ENCODE peak calls at places on chromosomes 3 and 15, in six cellular contexts. C is anterior cingulate cortex; P is fibroblast of pulmonary artery; Y is right lobe of liver; X is heart left ventricle; S is activated T-helper 1 cell treated with anti-CD3 and anti-CD28 coated beads, Interleukin-12 subunit alpha, Interleukin-12 subunit beta, Interleukin-2, Interleukin-4 antibody, amounts not matched to agents 30 ng/mL and 10 ng/mL and 1 ng/mL, durations not matched to agents 14 hours and 24 hours and 36 hours. B is an unnamed sample.

GRCh38 chr3:171354706-171355582 is 105.3 kb downstream of the TNIK start:
- DNase-seq in C (no peak), P (no peak), Y (no peak), X (no peak), S (no peak), B (no peak)

GRCh38 chr3:107429330-107430181 is 52.3 kb downstream of the CCDC54 start:
- DNase-seq in C (peak), P (peak), Y (peak), X (peak), S (peak), B (peak)

GRCh38 chr3:64078966-64079365 is 55.7 kb upstream of the PSMD6 start:
- DNase-seq in C (no peak), P (no peak), Y (no peak), X (no peak), S (no peak), B (no peak)

GRCh38 chr3:53862241-53862640 is 15.9 kb downstream of the IL17RB start:
- DNase-seq in C (no peak), P (no peak), Y (no peak), X (no peak), S (no peak), B (no peak)

GRCh38 chr3:59968510-59968909 is 918.7 kb upstream of the CFAP20DC start:
- DNase-seq in C (no peak), P (no peak), Y (no peak), X (no peak), S (no peak), B (no peak)

GRCh38 chr3:171753025-171753472 is 57.2 kb downstream of the PLD1 start:
- DNase-seq in C (no peak), P (peak), Y (peak), X (peak), S (no peak), B (no peak)

GRCh38 chr15:69616558-69616957 is 163.9 kb downstream of the RPLP1 start:
- DNase-seq in C (no peak), P (no peak), Y (no peak), X (no peak), S (no peak), B (no peak)

GRCh38 chr15:66042624-66043023 is 173.3 kb downstream of the RAB11A start:
- DNase-seq in C (no peak), P (no peak), Y (no peak), X (no peak), S (no peak), B (no peak)

GRCh38 chr3:22491326-22491725 is 711.8 kb upstream of the UBE2E2 start:
- DNase-seq in C (no peak), P (no peak), Y (no peak), X (no peak), S (no peak), B (no peak)

GRCh38 chr3:133413166-133414020 is 13.5 kb downstream of the BFSP2 start:
- DNase-seq in C (no peak), P (peak), Y (no peak), X (no peak), S (no peak), B (no peak)

B was measured in central memory CD8-positive, alpha-beta T cell.